ENCODE peak calls at places on chromosomes 16 and 17, in ten cellular contexts. One of them, this sample, is unnamed.

GRCh38 chr16:10579575-10579964 is 828 bp downstream of the EMP2 start:
- DNase-seq in AG09309: no peak
- DNase-seq in HS-5: peak; percentile 2
- DNase-seq in adrenal gland: no peak
- DNase-seq in activated T-helper 9 cell treated with anti-CD3 and anti-CD28 coated beads, Interleukin-2, amount 50 U/mL, for 16 hours: no peak
- DNase-seq in CD8-positive, alpha-beta memory T cell: no peak
- DNase-seq in activated naive CD8-positive, alpha-beta T cell treated with anti-CD3 and anti-CD28 coated beads, Interleukin-2, amount 50 U/mL, for 24 hours: no peak
- DNase-seq in ascending aorta: no peak
- DNase-seq in Right ventricle myocardium superior: no peak
- DNase-seq in HTR-8/SVneo: no peak
- DNase-seq in this sample: no peak

GRCh38 chr17:36932383-36933173 is 4.7 kb upstream of the LHX1 start:
- DNase-seq in activated T-helper 9 cell treated with anti-CD3 and anti-CD28 coated beads, Interleukin-2, amount 50 U/mL, for 16 hours: no peak
- DNase-seq in activated naive CD8-positive, alpha-beta T cell treated with anti-CD3 and anti-CD28 coated beads, Interleukin-2, amount 50 U/mL, for 24 hours: no peak
- DNase-seq in AG09309: no peak
- DNase-seq in Right ventricle myocardium superior: no peak
- DNase-seq in HTR-8/SVneo: no peak
- DNase-seq in HS-5: no peak
- DNase-seq in ascending aorta: no peak
- DNase-seq in CD8-positive, alpha-beta memory T cell: no peak
- DNase-seq in adrenal gland: no peak
- DNase-seq in this sample: no peak

GRCh38 chr17:78484300-78485159 is 92.7 kb downstream of the DNAH17 start:
- DNase-seq in CD8-positive, alpha-beta memory T cell: peak; percentile 71
- DNase-seq in adrenal gland: no peak
- DNase-seq in activated T-helper 9 cell treated with anti-CD3 and anti-CD28 coated beads, Interleukin-2, amount 50 U/mL, for 16 hours: peak; percentile 59
- DNase-seq in HTR-8/SVneo: no peak
- DNase-seq in Right ventricle myocardium superior: peak; percentile 43
- DNase-seq in ascending aorta: no peak
- DNase-seq in HS-5: no peak
- DNase-seq in activated naive CD8-positive, alpha-beta T cell treated with anti-CD3 and anti-CD28 coated beads, Interleukin-2, amount 50 U/mL, for 24 hours: peak; percentile 80
- DNase-seq in AG09309: no peak
- DNase-seq in this sample: peak; percentile 57

GRCh38 chr16:56478228-56479049 is 27.1 kb downstream of the OGFOD1 start:
- DNase-seq in HTR-8/SVneo: no peak
- DNase-seq in CD8-positive, alpha-beta memory T cell: no peak
- DNase-seq in HS-5: no peak
- DNase-seq in ascending aorta: no peak
- DNase-seq in Right ventricle myocardium superior: no peak
- DNase-seq in adrenal gland: no peak
- DNase-seq in AG09309: peak; percentile 20
- DNase-seq in activated naive CD8-positive, alpha-beta T cell treated with anti-CD3 and anti-CD28 coated beads, Interleukin-2, amount 50 U/mL, for 24 hours: no peak
- DNase-seq in activated T-helper 9 cell treated with anti-CD3 and anti-CD28 coated beads, Interleukin-2, amount 50 U/mL, for 16 hours: no peak
- DNase-seq in this sample: no peak

GRCh38 chr17:8818654-8819330 is 19.6 kb upstream of the MFSD6L start:
- DNase-seq in HTR-8/SVneo: no peak
- DNase-seq in Right ventricle myocardium superior: no peak
- DNase-seq in activated naive CD8-positive, alpha-beta T cell treated with anti-CD3 and anti-CD28 coated beads, Interleukin-2, amount 50 U/mL, for 24 hours: no peak
- DNase-seq in CD8-positive, alpha-beta memory T cell: no peak
- DNase-seq in ascending aorta: no peak
- DNase-seq in AG09309: no peak
- DNase-seq in HS-5: no peak
- DNase-seq in activated T-helper 9 cell treated with anti-CD3 and anti-CD28 coated beads, Interleukin-2, amount 50 U/mL, for 16 hours: no peak
- DNase-seq in adrenal gland: no peak
- DNase-seq in this sample: no peak

GRCh38 chr17:79131274-79131635 is 56.6 kb downstream of the ENGASE start:
- DNase-seq in HTR-8/SVneo: no peak
- DNase-seq in activated naive CD8-positive, alpha-beta T cell treated with anti-CD3 and anti-CD28 coated beads, Interleukin-2, amount 50 U/mL, for 24 hours: no peak
- DNase-seq in ascending aorta: no peak
- DNase-seq in CD8-positive, alpha-beta memory T cell: no peak
- DNase-seq in activated T-helper 9 cell treated with anti-CD3 and anti-CD28 coated beads, Interleukin-2, amount 50 U/mL, for 16 hours: no peak
- DNase-seq in AG09309: no peak
- DNase-seq in HS-5: no peak
- DNase-seq in Right ventricle myocardium superior: no peak
- DNase-seq in adrenal gland: no peak
- DNase-seq in this sample: no peak

GRCh38 chr16:11245988-11246387 is 10.0 kb downstream of the SOCS1 start:
- DNase-seq in adrenal gland: no peak
- DNase-seq in ascending aorta: no peak
- DNase-seq in AG09309: no peak
- DNase-seq in activated T-helper 9 cell treated with anti-CD3 and anti-CD28 coated beads, Interleukin-2, amount 50 U/mL, for 16 hours: no peak
- DNase-seq in Right ventricle myocardium superior: no peak
- DNase-seq in CD8-positive, alpha-beta memory T cell: no peak
- DNase-seq in activated naive CD8-positive, alpha-beta T cell treated with anti-CD3 and anti-CD28 coated beads, Interleukin-2, amount 50 U/mL, for 24 hours: no peak
- DNase-seq in HS-5: no peak
- DNase-seq in HTR-8/SVneo: no peak
- DNase-seq in this sample: no peak

GRCh38 chr17:7312432-7313027 is 2.6 kb downstream of the GPS2 start:
- DNase-seq in AG09309: no peak
- DNase-seq in activated T-helper 9 cell treated with anti-CD3 and anti-CD28 coated beads, Interleukin-2, amount 50 U/mL, for 16 hours: no peak
- DNase-seq in CD8-positive, alpha-beta memory T cell: no peak
- DNase-seq in Right ventricle myocardium superior: no peak
- DNase-seq in activated naive CD8-positive, alpha-beta T cell treated with anti-CD3 and anti-CD28 coated beads, Interleukin-2, amount 50 U/mL, for 24 hours: no peak
- DNase-seq in adrenal gland: no peak
- DNase-seq in HS-5: no peak
- DNase-seq in ascending aorta: no peak
- DNase-seq in HTR-8/SVneo: no peak
- DNase-seq in this sample: no peak

GRCh38 chr17:60557805-60558204 is 31.8 kb upstream of the APPBP2 start:
- DNase-seq in ascending aorta: no peak
- DNase-seq in activated naive CD8-positive, alpha-beta T cell treated with anti-CD3 and anti-CD28 coated beads, Interleukin-2, amount 50 U/mL, for 24 hours: no peak
- DNase-seq in HS-5: no peak
- DNase-seq in AG09309: no peak
- DNase-seq in HTR-8/SVneo: no peak
- DNase-seq in CD8-positive, alpha-beta memory T cell: no peak
- DNase-seq in Right ventricle myocardium superior: no peak
- DNase-seq in adrenal gland: no peak
- DNase-seq in activated T-helper 9 cell treated with anti-CD3 and anti-CD28 coated beads, Interleukin-2, amount 50 U/mL, for 16 hours: no peak
- DNase-seq in this sample: no peak

GRCh38 chr17:48254896-48255295 is 147.3 kb downstream of the SNX11 start:
- DNase-seq in activated naive CD8-positive, alpha-beta T cell treated with anti-CD3 and anti-CD28 coated beads, Interleukin-2, amount 50 U/mL, for 24 hours: no peak
- DNase-seq in CD8-positive, alpha-beta memory T cell: no peak
- DNase-seq in ascending aorta: no peak
- DNase-seq in adrenal gland: no peak
- DNase-seq in activated T-helper 9 cell treated with anti-CD3 and anti-CD28 coated beads, Interleukin-2, amount 50 U/mL, for 16 hours: no peak
- DNase-seq in Right ventricle myocardium superior: no peak
- DNase-seq in HS-5: no peak
- DNase-seq in HTR-8/SVneo: no peak
- DNase-seq in AG09309: no peak
- DNase-seq in this sample: no peak

GRCh38 chr16:734981-735881 is 5.6 kb downstream of the CIAO3 start:
- DNase-seq in HTR-8/SVneo: no peak
- DNase-seq in HS-5: no peak
- DNase-seq in activated T-helper 9 cell treated with anti-CD3 and anti-CD28 coated beads, Interleukin-2, amount 50 U/mL, for 16 hours: no peak
- DNase-seq in Right ventricle myocardium superior: no peak
- DNase-seq in ascending aorta: no peak
- DNase-seq in activated naive CD8-positive, alpha-beta T cell treated with anti-CD3 and anti-CD28 coated beads, Interleukin-2, amount 50 U/mL, for 24 hours: no peak
- DNase-seq in adrenal gland: no peak
- DNase-seq in CD8-positive, alpha-beta memory T cell: no peak
- DNase-seq in AG09309: no peak
- DNase-seq in this sample: no peak

GRCh38 chr17:66518677-66519076 is 216.3 kb downstream of the PRKCA start:
- DNase-seq in HTR-8/SVneo: no peak
- DNase-seq in activated T-helper 9 cell treated with anti-CD3 and anti-CD28 coated beads, Interleukin-2, amount 50 U/mL, for 16 hours: no peak
- DNase-seq in AG09309: no peak
- DNase-seq in CD8-positive, alpha-beta memory T cell: no peak
- DNase-seq in HS-5: no peak
- DNase-seq in Right ventricle myocardium superior: no peak
- DNase-seq in adrenal gland: no peak
- DNase-seq in activated naive CD8-positive, alpha-beta T cell treated with anti-CD3 and anti-CD28 coated beads, Interleukin-2, amount 50 U/mL, for 24 hours: no peak
- DNase-seq in ascending aorta: no peak
- DNase-seq in this sample: no peak

GRCh38 chr17:44754276-44754675 is 4.5 kb upstream of the ADAM11 start:
- DNase-seq in ascending aorta: no peak
- DNase-seq in adrenal gland: no peak
- DNase-seq in CD8-positive, alpha-beta memory T cell: no peak
- DNase-seq in activated T-helper 9 cell treated with anti-CD3 and anti-CD28 coated beads, Interleukin-2, amount 50 U/mL, for 16 hours: no peak
- DNase-seq in HS-5: no peak
- DNase-seq in AG09309: no peak
- DNase-seq in Right ventricle myocardium superior: no peak
- DNase-seq in HTR-8/SVneo: no peak
- DNase-seq in activated naive CD8-positive, alpha-beta T cell treated with anti-CD3 and anti-CD28 coated beads, Interleukin-2, amount 50 U/mL, for 24 hours: no peak
- DNase-seq in this sample: no peak

GRCh38 chr17:30226878-30227277 is 8.6 kb downstream of the SLC6A4 start:
- DNase-seq in HS-5: no peak
- DNase-seq in activated naive CD8-positive, alpha-beta T cell treated with anti-CD3 and anti-CD28 coated beads, Interleukin-2, amount 50 U/mL, for 24 hours: no peak
- DNase-seq in activated T-helper 9 cell treated with anti-CD3 and anti-CD28 coated beads, Interleukin-2, amount 50 U/mL, for 16 hours: no peak
- DNase-seq in CD8-positive, alpha-beta memory T cell: no peak
- DNase-seq in AG09309: no peak
- DNase-seq in HTR-8/SVneo: no peak
- DNase-seq in Right ventricle myocardium superior: no peak
- DNase-seq in ascending aorta: no peak
- DNase-seq in adrenal gland: no peak
- DNase-seq in this sample: no peak

GRCh38 chr17:43784628-43785101 is 4.4 kb downstream of the CFAP97D1 start:
- DNase-seq in CD8-positive, alpha-beta memory T cell: no peak
- DNase-seq in HTR-8/SVneo: no peak
- DNase-seq in HS-5: no peak
- DNase-seq in activated T-helper 9 cell treated with anti-CD3 and anti-CD28 coated beads, Interleukin-2, amount 50 U/mL, for 16 hours: no peak
- DNase-seq in activated naive CD8-positive, alpha-beta T cell treated with anti-CD3 and anti-CD28 coated beads, Interleukin-2, amount 50 U/mL, for 24 hours: no peak
- DNase-seq in adrenal gland: no peak
- DNase-seq in AG09309: peak; percentile 72
- DNase-seq in Right ventricle myocardium superior: no peak
- DNase-seq in ascending aorta: no peak
- DNase-seq in this sample: no peak

GRCh38 chr17:65936013-65936412 is 255.9 kb downstream of the CEP112 start:
- DNase-seq in activated naive CD8-positive, alpha-beta T cell treated with anti-CD3 and anti-CD28 coated beads, Interleukin-2, amount 50 U/mL, for 24 hours: no peak
- DNase-seq in AG09309: no peak
- DNase-seq in ascending aorta: no peak
- DNase-seq in HTR-8/SVneo: no peak
- DNase-seq in CD8-positive, alpha-beta memory T cell: no peak
- DNase-seq in activated T-helper 9 cell treated with anti-CD3 and anti-CD28 coated beads, Interleukin-2, amount 50 U/mL, for 16 hours: no peak
- DNase-seq in adrenal gland: no peak
- DNase-seq in Right ventricle myocardium superior: no peak
- DNase-seq in HS-5: peak; percentile 24
- DNase-seq in this sample: peak; percentile 56

GRCh38 chr16:85629326-85629725 is 16.2 kb downstream of the GSE1 start:
- DNase-seq in HS-5: no peak
- DNase-seq in AG09309: no peak
- DNase-seq in ascending aorta: no peak
- DNase-seq in adrenal gland: peak; percentile 72
- DNase-seq in Right ventricle myocardium superior: peak; percentile 74
- DNase-seq in activated T-helper 9 cell treated with anti-CD3 and anti-CD28 coated beads, Interleukin-2, amount 50 U/mL, for 16 hours: no peak
- DNase-seq in activated naive CD8-positive, alpha-beta T cell treated with anti-CD3 and anti-CD28 coated beads, Interleukin-2, amount 50 U/mL, for 24 hours: no peak
- DNase-seq in CD8-positive, alpha-beta memory T cell: no peak
- DNase-seq in HTR-8/SVneo: no peak
- DNase-seq in this sample: no peak

GRCh38 chr16:31179153-31179746 is 689 bp upstream of the FUS start:
- DNase-seq in adrenal gland: no peak
- DNase-seq in activated T-helper 9 cell treated with anti-CD3 and anti-CD28 coated beads, Interleukin-2, amount 50 U/mL, for 16 hours: no peak
- DNase-seq in HS-5: no peak
- DNase-seq in HTR-8/SVneo: no peak
- DNase-seq in ascending aorta: no peak
- DNase-seq in Right ventricle myocardium superior: no peak
- DNase-seq in AG09309: no peak
- DNase-seq in activated naive CD8-positive, alpha-beta T cell treated with anti-CD3 and anti-CD28 coated beads, Interleukin-2, amount 50 U/mL, for 24 hours: no peak
- DNase-seq in CD8-positive, alpha-beta memory T cell: no peak
- DNase-seq in this sample: no peak

GRCh38 chr17:14780116-14780515 is 479.2 kb downstream of the HS3ST3B1 start:
- DNase-seq in Right ventricle myocardium superior: no peak
- DNase-seq in activated naive CD8-positive, alpha-beta T cell treated with anti-CD3 and anti-CD28 coated beads, Interleukin-2, amount 50 U/mL, for 24 hours: no peak
- DNase-seq in CD8-positive, alpha-beta memory T cell: no peak
- DNase-seq in adrenal gland: no peak
- DNase-seq in HS-5: no peak
- DNase-seq in AG09309: no peak
- DNase-seq in HTR-8/SVneo: no peak
- DNase-seq in ascending aorta: no peak
- DNase-seq in activated T-helper 9 cell treated with anti-CD3 and anti-CD28 coated beads, Interleukin-2, amount 50 U/mL, for 16 hours: no peak
- DNase-seq in this sample: no peak

GRCh38 chr16:51155199-51155607 is 4.1 kb upstream of the SALL1 start:
- DNase-seq in Right ventricle myocardium superior: no peak
- DNase-seq in ascending aorta: no peak
- DNase-seq in HTR-8/SVneo: no peak
- DNase-seq in HS-5: no peak
- DNase-seq in activated T-helper 9 cell treated with anti-CD3 and anti-CD28 coated beads, Interleukin-2, amount 50 U/mL, for 16 hours: no peak
- DNase-seq in CD8-positive, alpha-beta memory T cell: no peak
- DNase-seq in activated naive CD8-positive, alpha-beta T cell treated with anti-CD3 and anti-CD28 coated beads, Interleukin-2, amount 50 U/mL, for 24 hours: no peak
- DNase-seq in AG09309: no peak
- DNase-seq in adrenal gland: no peak
- DNase-seq in this sample: no peak

GRCh38 chr16:64773638-64774037 is 348.2 kb downstream of the CDH11 start:
- DNase-seq in activated naive CD8-positive, alpha-beta T cell treated with anti-CD3 and anti-CD28 coated beads, Interleukin-2, amount 50 U/mL, for 24 hours: no peak
- DNase-seq in ascending aorta: no peak
- DNase-seq in CD8-positive, alpha-beta memory T cell: no peak
- DNase-seq in Right ventricle myocardium superior: no peak
- DNase-seq in adrenal gland: no peak
- DNase-seq in HS-5: no peak
- DNase-seq in AG09309: no peak
- DNase-seq in activated T-helper 9 cell treated with anti-CD3 and anti-CD28 coated beads, Interleukin-2, amount 50 U/mL, for 16 hours: no peak
- DNase-seq in HTR-8/SVneo: no peak
- DNase-seq in this sample: no peak

GRCh38 chr17:70168044-70168978 is 1.0 kb upstream of the KCNJ2 start:
- DNase-seq in AG09309: peak; percentile 21
- DNase-seq in Right ventricle myocardium superior: peak; percentile 71
- DNase-seq in HS-5: no peak
- DNase-seq in CD8-positive, alpha-beta memory T cell: no peak
- DNase-seq in activated T-helper 9 cell treated with anti-CD3 and anti-CD28 coated beads, Interleukin-2, amount 50 U/mL, for 16 hours: no peak
- DNase-seq in activated naive CD8-positive, alpha-beta T cell treated with anti-CD3 and anti-CD28 coated beads, Interleukin-2, amount 50 U/mL, for 24 hours: peak; percentile 26
- DNase-seq in ascending aorta: no peak
- DNase-seq in HTR-8/SVneo: peak; percentile 28
- DNase-seq in adrenal gland: peak; percentile 54
- DNase-seq in this sample: no peak

GRCh38 chr17:69723316-69723715 is 308.8 kb downstream of the MAP2K6 start:
- DNase-seq in CD8-positive, alpha-beta memory T cell: no peak
- DNase-seq in AG09309: no peak
- DNase-seq in Right ventricle myocardium superior: no peak
- DNase-seq in HTR-8/SVneo: no peak
- DNase-seq in activated naive CD8-positive, alpha-beta T cell treated with anti-CD3 and anti-CD28 coated beads, Interleukin-2, amount 50 U/mL, for 24 hours: no peak
- DNase-seq in activated T-helper 9 cell treated with anti-CD3 and anti-CD28 coated beads, Interleukin-2, amount 50 U/mL, for 16 hours: no peak
- DNase-seq in HS-5: no peak
- DNase-seq in adrenal gland: no peak
- DNase-seq in ascending aorta: no peak
- DNase-seq in this sample: no peak

GRCh38 chr16:276360-277077 is 775 bp upstream of the RGS11 start:
- DNase-seq in adrenal gland: no peak
- DNase-seq in activated naive CD8-positive, alpha-beta T cell treated with anti-CD3 and anti-CD28 coated beads, Interleukin-2, amount 50 U/mL, for 24 hours: no peak
- DNase-seq in ascending aorta: no peak
- DNase-seq in CD8-positive, alpha-beta memory T cell: no peak
- DNase-seq in activated T-helper 9 cell treated with anti-CD3 and anti-CD28 coated beads, Interleukin-2, amount 50 U/mL, for 16 hours: no peak
- DNase-seq in AG09309: no peak
- DNase-seq in Right ventricle myocardium superior: no peak
- DNase-seq in HTR-8/SVneo: no peak
- DNase-seq in HS-5: no peak
- DNase-seq in this sample: peak; percentile 9

GRCh38 chr16:49654425-49654824 is 201.5 kb downstream of the ZNF423 start:
- DNase-seq in HTR-8/SVneo: no peak
- DNase-seq in ascending aorta: no peak
- DNase-seq in CD8-positive, alpha-beta memory T cell: no peak
- DNase-seq in adrenal gland: no peak
- DNase-seq in activated naive CD8-positive, alpha-beta T cell treated with anti-CD3 and anti-CD28 coated beads, Interleukin-2, amount 50 U/mL, for 24 hours: no peak
- DNase-seq in Right ventricle myocardium superior: no peak
- DNase-seq in AG09309: no peak
- DNase-seq in activated T-helper 9 cell treated with anti-CD3 and anti-CD28 coated beads, Interleukin-2, amount 50 U/mL, for 16 hours: no peak
- DNase-seq in HS-5: no peak
- DNase-seq in this sample: no peak

GRCh38 chr16:20792216-20792615 is 14.1 kb downstream of the ERI2 start:
- DNase-seq in AG09309: no peak
- DNase-seq in Right ventricle myocardium superior: no peak
- DNase-seq in ascending aorta: no peak
- DNase-seq in activated naive CD8-positive, alpha-beta T cell treated with anti-CD3 and anti-CD28 coated beads, Interleukin-2, amount 50 U/mL, for 24 hours: no peak
- DNase-seq in adrenal gland: no peak
- DNase-seq in HS-5: no peak
- DNase-seq in CD8-positive, alpha-beta memory T cell: no peak
- DNase-seq in HTR-8/SVneo: no peak
- DNase-seq in activated T-helper 9 cell treated with anti-CD3 and anti-CD28 coated beads, Interleukin-2, amount 50 U/mL, for 16 hours: no peak
- DNase-seq in this sample: no peak

GRCh38 chr16:2468142-2468724 is 2.9 kb upstream of the NTN3 start:
- DNase-seq in activated T-helper 9 cell treated with anti-CD3 and anti-CD28 coated beads, Interleukin-2, amount 50 U/mL, for 16 hours: no peak
- DNase-seq in HTR-8/SVneo: no peak
- DNase-seq in AG09309: no peak
- DNase-seq in CD8-positive, alpha-beta memory T cell: no peak
- DNase-seq in adrenal gland: no peak
- DNase-seq in activated naive CD8-positive, alpha-beta T cell treated with anti-CD3 and anti-CD28 coated beads, Interleukin-2, amount 50 U/mL, for 24 hours: peak; percentile 34
- DNase-seq in HS-5: no peak
- DNase-seq in Right ventricle myocardium superior: no peak
- DNase-seq in ascending aorta: no peak
- DNase-seq in this sample: no peak

GRCh38 chr16:80915079-80915450 is 91.6 kb downstream of the CMC2 start:
- DNase-seq in CD8-positive, alpha-beta memory T cell: no peak
- DNase-seq in activated naive CD8-positive, alpha-beta T cell treated with anti-CD3 and anti-CD28 coated beads, Interleukin-2, amount 50 U/mL, for 24 hours: no peak
- DNase-seq in ascending aorta: no peak
- DNase-seq in Right ventricle myocardium superior: no peak
- DNase-seq in adrenal gland: no peak
- DNase-seq in AG09309: no peak
- DNase-seq in activated T-helper 9 cell treated with anti-CD3 and anti-CD28 coated beads, Interleukin-2, amount 50 U/mL, for 16 hours: no peak
- DNase-seq in HS-5: no peak
- DNase-seq in HTR-8/SVneo: no peak
- DNase-seq in this sample: no peak

This sample was measured in RKO.